ENCODE peak calls at places on chromosomes 13 and 19, in ten cellular contexts. C is substantia nigra; T is fibroblast of gingiva; E is activated CD4-positive, alpha-beta T cell treated with anti-CD3 and anti-CD28 coated beads, Interleukin-2, amount 50 U/mL, for 1 hour; S is stimulated activated CD4-positive, alpha-beta T cell treated with anti-CD3 and anti-CD28 coated beads, Interleukin-2, amount 100 ng/mL, for 48 hours; M is ascending aorta; G is caudate nucleus; N is BJ; P is activated effector memory CD4-positive, alpha-beta T cell treated with anti-CD3 and anti-CD28 coated beads, Interleukin-2, amount 50 U/mL, for 16 hours; O is fibroblast of lung. R is an unnamed sample.

GRCh38 chr13:99357149-99357596 is 50.0 kb upstream of the GPR183 start:
- DNase-seq in N (no peak), T (peak), S (no peak), E (no peak), G (no peak), P (peak), C (no peak), O (peak), M (no peak), R (no peak)

GRCh38 chr19:16315825-16316505 is 8.7 kb upstream of the KLF2 start:
- DNase-seq in S (no peak), E (no peak), P (no peak), C (no peak), M (no peak), G (no peak), O (peak), T (peak), N (peak), R (peak)

GRCh38 chr19:58364127-58364526 is 1.6 kb upstream of the ZNF497 start:
- DNase-seq in O (no peak), S (no peak), G (no peak), E (no peak), M (no peak), N (no peak), P (no peak), T (no peak), C (no peak), R (no peak)

GRCh38 chr13:34011552-34012085 is 193.7 kb downstream of the RFC3 start:
- DNase-seq in C (no peak), N (no peak), P (no peak), O (no peak), T (no peak), G (no peak), S (no peak), E (no peak), M (no peak), R (no peak)

GRCh38 chr13:34757441-34757840 is 184.6 kb upstream of the NBEA start:
- DNase-seq in C (no peak), M (no peak), G (no peak), N (no peak), S (no peak), E (no peak), O (peak), P (no peak), T (no peak), R (no peak)

GRCh38 chr13:20680416-20681080 is 23.0 kb upstream of the IL17D start:
- DNase-seq in E (no peak), P (no peak), T (no peak), G (no peak), O (no peak), C (no peak), M (no peak), N (no peak), S (no peak), R (no peak)

GRCh38 chr19:1914826-1915341 is 9.7 kb downstream of the ADAT3 start:
- DNase-seq in N (no peak), C (no peak), T (no peak), P (no peak), E (no peak), M (no peak), G (no peak), O (no peak), S (no peak), R (no peak)

GRCh38 chr19:12791345-12792047 is at the start of gene JUNB:
- DNase-seq in E (peak), C (peak), T (peak), G (peak), M (peak), S (peak), N (peak), O (peak), P (peak), R (peak)

GRCh38 chr13:109717686-109718085 is 68.7 kb downstream of the IRS2 start:
- DNase-seq in M (no peak), N (no peak), O (no peak), T (no peak), E (no peak), S (no peak), G (no peak), P (no peak), C (no peak), R (no peak)

GRCh38 chr13:24261566-24261965 is 47.8 kb upstream of the C1QTNF9 start:
- DNase-seq in S (no peak), E (no peak), G (no peak), P (peak), M (no peak), T (no peak), C (no peak), N (no peak), O (no peak), R (peak)

GRCh38 chr19:16143399-16144215 is at the start of gene HSH2D:
- DNase-seq in M (peak), N (no peak), C (no peak), E (peak), G (no peak), T (no peak), P (peak), O (no peak), S (peak), R (peak)

GRCh38 chr19:4206818-4207484 is 22.4 kb upstream of the EBI3 start:
- DNase-seq in S (no peak), G (no peak), T (no peak), M (no peak), N (no peak), C (no peak), P (no peak), E (no peak), O (peak), R (peak)

GRCh38 chr19:18392417-18392816 is 5.0 kb downstream of the LRRC25 start:
- DNase-seq in N (no peak), C (no peak), S (no peak), O (peak), P (no peak), M (no peak), G (no peak), E (no peak), T (no peak), R (no peak)

GRCh38 chr13:82758056-82758455 is 1124.2 kb downstream of the SLITRK1 start:
- DNase-seq in N (no peak), T (no peak), O (no peak), S (no peak), G (no peak), P (no peak), E (no peak), M (no peak), C (no peak), R (no peak)

GRCh38 chr13:100881291-100881864 is 206.8 kb upstream of the TMTC4 start:
- DNase-seq in P (no peak), S (no peak), M (no peak), E (no peak), G (no peak), C (no peak), N (no peak), O (no peak), T (no peak), R (no peak)

GRCh38 chr13:93413972-93414717 is 187.5 kb downstream of the GPC6 start:
- DNase-seq in T (peak), C (no peak), M (no peak), E (no peak), G (no peak), P (no peak), O (peak), N (no peak), S (no peak), R (no peak)

GRCh38 chr13:105177265-105177900 is 1358.1 kb downstream of the EFNB2 start:
- DNase-seq in G (no peak), N (no peak), P (no peak), O (no peak), C (no peak), M (no peak), E (no peak), S (no peak), T (no peak), R (no peak)

GRCh38 chr13:28537149-28537548 is 42.2 kb upstream of the FLT1 start:
- DNase-seq in S (no peak), P (no peak), N (no peak), G (no peak), T (peak), C (no peak), O (no peak), E (no peak), M (no peak), R (no peak)

GRCh38 chr19:28968721-28969120 is 244.2 kb downstream of the UQCRFS1 start:
- DNase-seq in P (no peak), N (no peak), G (no peak), C (no peak), E (no peak), O (no peak), T (no peak), S (no peak), M (no peak), R (peak)

GRCh38 chr19:5141926-5142724 is 173.2 kb downstream of the KDM4B start:
- DNase-seq in G (no peak), P (no peak), T (no peak), N (no peak), E (no peak), M (no peak), O (no peak), S (no peak), C (no peak), R (no peak)

GRCh38 chr19:55465460-55466245 is 1.1 kb upstream of the C19orf85 start:
- DNase-seq in N (no peak), M (no peak), S (no peak), C (no peak), O (no peak), G (no peak), T (no peak), P (no peak), E (no peak), R (no peak)

R was measured in renal cortical epithelial cell.